ENCODE peak calls at places on chromosomes 6 and 20, in four cellular contexts. V, S, W and T are unnamed samples.

GRCh38 chr20:19969507-19970255 is 47.5 kb upstream of the NAA20 start:
- DNase-seq in V (no peak), S (no peak), W (no peak), T (no peak)

GRCh38 chr6:75430631-75431345 is 62.8 kb downstream of the FILIP1 start:
- DNase-seq in V (no peak), S (no peak), W (no peak), T (no peak)

GRCh38 chr20:56440346-56441007 is 27.9 kb upstream of the RTF2 start:
- DNase-seq in V (no peak), S (peak), W (peak), T (no peak)

GRCh38 chr6:169172946-169173345 is 80.7 kb downstream of the THBS2 start:
- DNase-seq in V (no peak), S (no peak), W (no peak), T (no peak)

GRCh38 chr6:136511397-136511796 is 38.8 kb downstream of the MAP7 start:
- DNase-seq in V (no peak), S (no peak), W (no peak), T (peak)

GRCh38 chr6:134589512-134589911 is 271.6 kb upstream of the SGK1 start:
- DNase-seq in V (no peak), S (no peak), W (no peak), T (no peak)

GRCh38 chr6:55276745-55277627 is 50.3 kb upstream of the GFRAL start:
- DNase-seq in V (no peak), S (peak), W (no peak), T (peak)

GRCh38 chr6:154350293-154350692 is 6.3 kb downstream of the IPCEF1 start:
- DNase-seq in V (no peak), S (no peak), W (no peak), T (no peak)

GRCh38 chr6:145903356-145904102 is 60.6 kb downstream of the SHPRH start:
- DNase-seq in V (no peak), S (no peak), W (no peak), T (peak)

GRCh38 chr6:85278456-85279035 is 171.3 kb upstream of the NT5E start:
- DNase-seq in V (no peak), S (no peak), W (no peak), T (no peak)

GRCh38 chr6:83183082-83183828 is 9.8 kb downstream of the PGM3 start:
- DNase-seq in V (no peak), S (no peak), W (no peak), T (no peak)

GRCh38 chr6:139323511-139324445 is 32.0 kb upstream of the TXLNB start:
- DNase-seq in V (peak), S (peak), W (peak), T (no peak)

GRCh38 chr6:112087136-112087908 is at the start of the genes FAM229B and TUBE1:
- DNase-seq in V (peak), S (peak), W (peak), T (peak)